ENCODE peak calls at places on chromosomes 5 and 9, in four cellular contexts. One of them, this sample, is unnamed.

GRCh38 chr5:75366787-75367186 is 29.8 kb downstream of the HMGCR start:
- DNase-seq in GM12878: peak; percentile 72
- DNase-seq in SK-N-SH: no peak
- DNase-seq in HepG2: no peak
- DNase-seq in this sample: no peak

GRCh38 chr9:116605060-116605459 is 82.0 kb upstream of the TRIM32 start:
- DNase-seq in SK-N-SH: peak; percentile 69
- DNase-seq in HepG2: no peak
- DNase-seq in GM12878: no peak
- DNase-seq in this sample: no peak

GRCh38 chr9:33076031-33076359 is 479 bp downstream of the SMU1 start:
- DNase-seq in HepG2: peak; percentile 13
- DNase-seq in GM12878: no peak
- DNase-seq in SK-N-SH: no peak
- DNase-seq in this sample: no peak

GRCh38 chr9:92668746-92669526 is 995 bp downstream of the IPPK start:
- DNase-seq in HepG2: peak; percentile 43
- DNase-seq in GM12878: no peak
- DNase-seq in SK-N-SH: peak; percentile 53
- DNase-seq in this sample: peak; percentile 50

GRCh38 chr5:140143521-140144258 is 18.0 kb downstream of the IGIP start:
- DNase-seq in GM12878: no peak
- DNase-seq in SK-N-SH: no peak
- DNase-seq in HepG2: no peak
- DNase-seq in this sample: no peak

GRCh38 chr9:85067792-85068191 is 398.3 kb downstream of the NTRK2 start:
- DNase-seq in GM12878: no peak
- DNase-seq in HepG2: no peak
- DNase-seq in SK-N-SH: no peak
- DNase-seq in this sample: no peak

GRCh38 chr5:144017119-144017518 is 153.3 kb downstream of the YIPF5 start:
- DNase-seq in HepG2: no peak
- DNase-seq in GM12878: no peak
- DNase-seq in SK-N-SH: peak; percentile 44
- DNase-seq in this sample: no peak

GRCh38 chr5:173327084-173327947 is 898 bp downstream of the STC2 start:
- DNase-seq in HepG2: no peak
- DNase-seq in SK-N-SH: peak; percentile 63
- DNase-seq in GM12878: no peak
- DNase-seq in this sample: peak; percentile 45

GRCh38 chr9:91100878-91101450 is 260.8 kb downstream of the AUH start:
- DNase-seq in GM12878: no peak
- DNase-seq in SK-N-SH: no peak
- DNase-seq in HepG2: peak; percentile 65
- DNase-seq in this sample: no peak

GRCh38 chr5:107526263-107526937 is 144.3 kb downstream of the EFNA5 start:
- DNase-seq in HepG2: no peak
- DNase-seq in GM12878: no peak
- DNase-seq in SK-N-SH: no peak
- DNase-seq in this sample: no peak

GRCh38 chr5:140223567-140223966 is 48.6 kb downstream of the CYSTM1 start:
- DNase-seq in HepG2: peak; percentile 68
- DNase-seq in SK-N-SH: no peak
- DNase-seq in GM12878: no peak
- DNase-seq in this sample: no peak

GRCh38 chr9:114207034-114207815 is 51.9 kb downstream of the COL27A1 start:
- DNase-seq in HepG2: no peak
- DNase-seq in SK-N-SH: no peak
- DNase-seq in GM12878: no peak
- DNase-seq in this sample: peak; percentile 11

GRCh38 chr9:35814106-35814840 is 569 bp downstream of the HINT2 start:
- DNase-seq in HepG2: peak; percentile 84
- DNase-seq in SK-N-SH: peak; percentile 69
- DNase-seq in GM12878: no peak
- DNase-seq in this sample: peak; percentile 72

GRCh38 chr5:144467795-144468194 is 297.1 kb downstream of the KCTD16 start:
- DNase-seq in GM12878: no peak
- DNase-seq in SK-N-SH: peak; percentile 20
- DNase-seq in HepG2: peak; percentile 35
- DNase-seq in this sample: peak; percentile 9

GRCh38 chr9:101376117-101376866 is 8.5 kb downstream of the BAAT start:
- DNase-seq in SK-N-SH: no peak
- DNase-seq in GM12878: no peak
- DNase-seq in HepG2: no peak
- DNase-seq in this sample: peak; percentile 62

GRCh38 chr9:3912817-3913216 is 387.0 kb upstream of the RFX3 start:
- DNase-seq in HepG2: no peak
- DNase-seq in GM12878: no peak
- DNase-seq in SK-N-SH: no peak
- DNase-seq in this sample: no peak

GRCh38 chr9:131379056-131379455 is 14.8 kb upstream of the PRRC2B start:
- DNase-seq in SK-N-SH: no peak
- DNase-seq in GM12878: no peak
- DNase-seq in HepG2: no peak
- DNase-seq in this sample: no peak

GRCh38 chr9:131385296-131385695 is 8.6 kb upstream of the PRRC2B start:
- DNase-seq in HepG2: no peak
- DNase-seq in GM12878: no peak
- DNase-seq in SK-N-SH: no peak
- DNase-seq in this sample: no peak

GRCh38 chr9:131387394-131387793 is 6.5 kb upstream of the PRRC2B start:
- DNase-seq in SK-N-SH: no peak
- DNase-seq in GM12878: no peak
- DNase-seq in HepG2: no peak
- DNase-seq in this sample: no peak

GRCh38 chr9:131386258-131386657 is 7.6 kb upstream of the PRRC2B start:
- DNase-seq in SK-N-SH: no peak
- DNase-seq in HepG2: no peak
- DNase-seq in GM12878: no peak
- DNase-seq in this sample: no peak

GRCh38 chr9:131382850-131383729 is 10.8 kb upstream of the PRRC2B start:
- DNase-seq in SK-N-SH: no peak
- DNase-seq in GM12878: no peak
- DNase-seq in HepG2: peak; percentile 68
- DNase-seq in this sample: peak; percentile 69
- TF ChIP-seq REST in SK-N-SH: no peak
- TF ChIP-seq REST in GM12878: no peak
- TF ChIP-seq REST in HepG2: no peak
- TF ChIP-seq REST in this sample: no peak

GRCh38 chr9:16461231-16461840 is 409.1 kb downstream of the BNC2 start:
- DNase-seq in GM12878: peak; percentile 37
- DNase-seq in HepG2: no peak
- DNase-seq in SK-N-SH: no peak
- DNase-seq in this sample: no peak
- TF ChIP-seq PBX3 in GM12878: no peak
- TF ChIP-seq PBX3 in HepG2: no peak
- TF ChIP-seq PBX3 in SK-N-SH: no peak
- TF ChIP-seq PBX3 in this sample: no peak

DNA sequence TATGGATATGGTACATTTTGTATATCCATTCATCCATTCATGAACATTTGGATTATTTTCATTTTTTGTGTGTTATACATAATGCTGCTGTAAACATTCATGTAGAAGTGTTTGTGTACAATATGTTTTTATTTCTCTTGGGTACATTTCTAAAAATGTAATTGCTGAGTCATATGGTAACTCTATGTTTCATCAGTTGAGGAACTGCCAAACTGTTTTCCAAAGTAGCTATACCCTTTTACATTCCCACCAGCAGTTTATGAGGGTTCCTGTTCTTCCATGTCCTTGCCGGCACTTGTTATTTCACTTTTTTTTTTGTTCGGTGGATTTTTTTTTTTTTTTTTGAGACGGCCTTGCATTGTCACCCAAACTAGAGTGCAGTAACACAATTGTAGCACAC is 54.0 kb upstream of the MCCC2 start:
- DNase-seq in HepG2: no peak
- DNase-seq in SK-N-SH: no peak
- DNase-seq in GM12878: no peak
- DNase-seq in this sample: no peak
- TF ChIP-seq REST in HepG2: no peak
- TF ChIP-seq REST in SK-N-SH: no peak
- TF ChIP-seq REST in GM12878: no peak
- TF ChIP-seq REST in this sample: no peak

GRCh38 chr9:122498883-122499288 is 11.7 kb upstream of the OR1J2 start:
- DNase-seq in HepG2: peak; percentile 24
- DNase-seq in SK-N-SH: peak; percentile 45
- DNase-seq in GM12878: no peak
- DNase-seq in this sample: peak; percentile 13
- TF ChIP-seq PBX3 in HepG2: no peak
- TF ChIP-seq PBX3 in SK-N-SH: no peak
- TF ChIP-seq PBX3 in GM12878: no peak
- TF ChIP-seq PBX3 in this sample: no peak

GRCh38 chr9:133238851-133239532 is 29.9 kb upstream of the OBP2B start:
- DNase-seq in SK-N-SH: peak; percentile 70
- DNase-seq in GM12878: no peak
- DNase-seq in HepG2: peak; percentile 56
- DNase-seq in this sample: peak; percentile 93
- TF ChIP-seq REST in SK-N-SH: no peak
- TF ChIP-seq REST in GM12878: no peak
- TF ChIP-seq REST in HepG2: no peak
- TF ChIP-seq REST in this sample: no peak

DNA sequence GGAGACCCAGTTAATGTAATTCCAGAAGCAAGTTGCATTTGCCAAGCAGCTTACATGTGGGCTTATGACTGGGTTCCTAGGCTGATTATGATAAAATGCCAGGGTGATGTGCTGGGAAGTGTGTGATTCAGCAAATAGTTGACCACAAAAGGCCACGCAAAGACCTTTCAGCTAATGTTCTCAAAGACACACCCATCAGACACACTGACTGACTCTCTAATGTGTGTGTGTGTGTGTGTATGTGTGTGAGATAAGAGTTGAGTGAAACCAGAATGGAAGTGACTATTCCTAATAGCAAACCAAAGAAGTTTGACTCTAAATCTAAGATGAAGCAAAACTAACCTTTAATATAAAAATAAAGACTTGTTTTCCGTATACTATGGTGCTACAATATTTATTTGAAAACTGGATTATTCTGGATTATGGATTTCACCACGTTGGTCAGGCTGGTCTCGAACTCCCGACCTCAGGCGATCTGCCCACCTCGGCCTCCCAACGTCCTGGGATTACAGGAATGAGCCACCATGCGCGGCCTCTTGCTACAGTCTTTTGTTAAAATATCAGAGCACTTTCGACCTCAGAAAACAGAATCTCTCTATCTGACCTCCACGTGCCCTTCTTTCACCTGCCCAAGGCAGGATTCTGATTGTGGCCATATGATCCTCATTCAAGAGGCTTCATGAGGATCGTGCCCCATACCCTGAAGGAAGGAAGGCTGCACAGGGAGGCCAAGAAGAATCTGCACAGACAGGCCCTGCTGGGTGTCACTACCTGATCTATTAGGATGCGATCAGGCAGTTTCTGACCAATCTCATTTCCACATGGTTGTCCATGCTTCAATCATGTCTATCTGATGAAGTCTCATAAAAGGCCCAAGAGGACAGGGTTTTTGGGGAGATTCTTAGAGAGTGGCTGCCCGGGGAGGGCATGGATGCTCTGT is 75.6 kb downstream of the USP20 start:
- DNase-seq in GM12878: no peak
- DNase-seq in SK-N-SH: no peak
- DNase-seq in HepG2: no peak
- DNase-seq in this sample: peak; percentile 90
- TF ChIP-seq PBX3 in GM12878: no peak
- TF ChIP-seq PBX3 in SK-N-SH: peak; percentile 90
- TF ChIP-seq PBX3 in HepG2: no peak
- TF ChIP-seq PBX3 in this sample: no peak

This sample was measured in A549.